ENCODE peak calls at places on chromosomes 16 and 17, in ten cellular contexts. T is A549, L is vagina, C is thyroid gland, B is stomach, J is fibroblast of lung, U is HCT116, E is BE2C, Z is esophagus squamous epithelium, N is PC-9. O is an unnamed sample.

GRCh38 chr17:17130077-17130844 is 75.9 kb downstream of the PLD6 start:
- DNase-seq in N (no peak), Z (no peak), U (no peak), T (no peak), L (no peak), B (no peak), C (no peak), E (no peak), J (no peak), O (no peak)

GRCh38 chr17:64020068-64020766 is at the start of gene ICAM2:
- DNase-seq in T (no peak), L (no peak), B (peak; percentile 68), Z (peak; percentile 38), U (no peak), C (peak; percentile 50), J (no peak), N (no peak), E (no peak), O (no peak)

GRCh38 chr17:7308625-7309433 is 1.4 kb downstream of the EIF5A start:
- DNase-seq in U (peak; percentile 72), C (peak; percentile 81), N (peak; percentile 77), J (peak; percentile 83), E (peak; percentile 61), L (no peak), B (peak; percentile 81), T (peak; percentile 89), Z (no peak), O (peak; percentile 82)

GRCh38 chr17:57456622-57457021 is 200.3 kb downstream of the MSI2 start:
- DNase-seq in Z (no peak), T (no peak), U (no peak), N (no peak), J (peak; percentile 52), L (no peak), C (no peak), E (no peak), B (no peak), O (no peak)

GRCh38 chr16:70267516-70267915 is 15.8 kb upstream of the EXOSC6 start:
- DNase-seq in J (peak; percentile 44), B (peak; percentile 35), N (no peak), Z (no peak), U (peak; percentile 18), C (no peak), L (no peak), T (peak; percentile 67), E (peak; percentile 54), O (no peak)

GRCh38 chr17:17416400-17417360 is 60.1 kb upstream of the MED9 start:
- DNase-seq in E (no peak), J (peak; percentile 68), C (peak; percentile 72), B (peak; percentile 58), N (peak; percentile 39), Z (no peak), U (no peak), T (peak; percentile 81), L (no peak), O (no peak)

GRCh38 chr16:56764835-56765234 is 34.9 kb downstream of the NUP93 start:
- DNase-seq in E (no peak), L (no peak), J (no peak), Z (no peak), U (no peak), C (no peak), N (no peak), B (no peak), T (no peak), O (no peak)

GRCh38 chr17:12927541-12928425 is 90.0 kb downstream of the ELAC2 start:
- DNase-seq in Z (no peak), L (no peak), T (no peak), N (no peak), E (no peak), U (no peak), C (no peak), J (no peak), B (no peak), O (no peak)

DNA sequence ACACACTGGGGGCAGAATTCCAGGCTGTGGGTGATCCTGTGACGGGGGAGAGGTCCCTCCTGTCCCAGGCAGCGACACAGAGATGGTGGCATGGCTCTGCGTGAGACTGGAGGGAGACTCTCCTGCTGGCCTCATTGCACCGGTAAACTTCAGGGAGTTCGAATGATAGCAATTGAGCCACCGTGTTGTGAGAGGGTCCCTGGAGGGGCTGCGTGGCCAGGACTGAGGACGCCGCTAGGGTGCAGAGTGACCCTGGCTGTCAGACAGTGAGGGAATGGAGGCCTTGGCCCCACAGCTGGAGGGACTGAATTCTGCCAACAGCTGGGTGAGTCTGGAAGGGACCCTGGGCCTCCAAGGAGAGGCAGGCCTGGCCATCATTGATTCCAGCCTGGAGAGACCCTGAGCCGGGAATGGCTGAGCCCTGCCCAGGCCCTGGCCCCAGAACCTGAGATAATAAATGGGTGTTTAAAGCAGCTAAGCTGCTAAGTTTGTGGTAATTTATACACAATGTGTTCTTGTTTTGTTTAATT is 32.6 kb downstream of the CCDC57 start:
- DNase-seq in N (no peak), E (no peak), U (no peak), Z (no peak), L (no peak), B (no peak), J (no peak), C (no peak), T (no peak), O (no peak)
- H3K4me1 ChIP-seq in N (no peaks in the 10 kb centered on the region), E (no peaks in the 10 kb centered on the region), U (peaks cover 4% of the 10 kb centered on the region), Z (no peaks in the 10 kb centered on the region), L (no peaks in the 10 kb centered on the region), B (no peaks in the 10 kb centered on the region), J (no peaks in the 10 kb centered on the region), C (peaks cover 38% of the 10 kb centered on the region), T (no peaks in the 10 kb centered on the region), O (no peaks in the 10 kb centered on the region)

GRCh38 chr16:22007159-22007508 is 777 bp upstream of the MOSMO start:
- DNase-seq in N (no peak), B (no peak), J (no peak), C (no peak), U (no peak), Z (no peak), E (no peak), L (no peak), T (no peak), O (no peak)

GRCh38 chr16:22005746-22006145 is 2.2 kb upstream of the MOSMO start:
- DNase-seq in Z (no peak), U (no peak), T (no peak), J (no peak), B (no peak), N (no peak), L (no peak), E (no peak), C (no peak), O (no peak)

GRCh38 chr16:22008215-22009142 is 568 bp downstream of the MOSMO start:
- DNase-seq in U (no peak), E (peak; percentile 53), T (peak; percentile 16), C (peak; percentile 14), N (no peak), B (no peak), J (no peak), L (no peak), Z (no peak), O (no peak)

GRCh38 chr16:22007509-22008214 is at the start of gene MOSMO:
- DNase-seq in U (no peak), T (peak; percentile 46), Z (no peak), C (peak; percentile 72), B (peak; percentile 82), N (peak; percentile 70), L (no peak), E (peak; percentile 74), J (peak; percentile 67), O (no peak)

GRCh38 chr16:22006636-22007035 is 1.3 kb upstream of the MOSMO start:
- DNase-seq in Z (no peak), B (no peak), L (no peak), U (no peak), N (no peak), E (no peak), T (no peak), C (no peak), J (no peak), O (no peak)
- H3K4me1 ChIP-seq in Z (peaks cover 16% of the 10 kb centered on the region), B (peaks cover 33% of the 10 kb centered on the region), L (peaks cover 31% of the 10 kb centered on the region), U (peaks cover 44% of the 10 kb centered on the region), N (peaks cover 33% of the 10 kb centered on the region), E (no peaks in the 10 kb centered on the region), T (peaks cover 13% of the 10 kb centered on the region), C (peaks cover 15% of the 10 kb centered on the region), J (peaks cover 3% of the 10 kb centered on the region), O (peaks cover 21% of the 10 kb centered on the region)

GRCh38 chr17:1494203-1494602 is 1.7 kb upstream of the MYO1C start:
- DNase-seq in U (no peak), J (no peak), L (no peak), C (no peak), E (no peak), Z (no peak), N (no peak), T (no peak), B (no peak), O (no peak)

GRCh38 chr17:1493291-1493980 is 950 bp upstream of the MYO1C start:
- DNase-seq in C (no peak), U (no peak), J (no peak), L (no peak), N (no peak), T (no peak), E (peak; percentile 31), Z (no peak), B (peak; percentile 53), O (no peak)

GRCh38 chr17:1496814-1497325 is 4.4 kb upstream of the MYO1C start:
- DNase-seq in Z (no peak), C (no peak), U (no peak), L (no peak), E (no peak), N (no peak), T (no peak), J (no peak), B (no peak), O (no peak)

GRCh38 chr17:1494736-1495253 is 2.3 kb upstream of the MYO1C start:
- DNase-seq in Z (no peak), J (no peak), B (no peak), N (peak; percentile 33), E (no peak), L (no peak), C (no peak), U (no peak), T (no peak), O (no peak)

DNA sequence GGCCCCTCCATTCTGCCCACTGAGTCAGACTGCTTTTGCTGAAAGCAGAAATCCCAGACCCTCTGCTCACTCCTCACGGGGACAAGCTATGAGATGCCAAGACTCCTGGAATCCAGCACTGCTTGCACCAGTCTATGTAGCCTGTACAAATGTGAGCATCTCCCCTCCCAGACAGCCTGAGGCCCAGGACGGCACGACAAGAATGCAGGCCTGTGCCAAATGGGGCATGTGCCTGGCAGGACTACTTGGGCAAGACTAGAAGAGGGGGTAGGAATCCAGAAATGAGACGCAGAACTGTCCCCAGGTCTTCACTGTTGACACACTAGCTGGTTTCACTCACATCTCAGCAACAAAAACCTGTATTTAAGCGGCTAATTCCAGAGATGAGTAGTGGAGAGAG is 2.8 kb upstream of the MYO1C start:
- DNase-seq in B (no peak), E (no peak), C (peak; percentile 69), L (no peak), Z (no peak), T (no peak), N (peak; percentile 37), J (no peak), U (no peak), O (peak; percentile 25)
- H3K4me1 ChIP-seq in B (peaks cover 53% of the 10 kb centered on the region), E (peaks cover 3% of the 10 kb centered on the region), C (peaks cover 55% of the 10 kb centered on the region), L (peaks cover 48% of the 10 kb centered on the region), Z (peaks cover 38% of the 10 kb centered on the region), T (peaks cover 10% of the 10 kb centered on the region), N (peaks cover 8% of the 10 kb centered on the region), J (peaks cover 2% of the 10 kb centered on the region), U (peaks cover 21% of the 10 kb centered on the region), O (peaks cover 15% of the 10 kb centered on the region)

DNA sequence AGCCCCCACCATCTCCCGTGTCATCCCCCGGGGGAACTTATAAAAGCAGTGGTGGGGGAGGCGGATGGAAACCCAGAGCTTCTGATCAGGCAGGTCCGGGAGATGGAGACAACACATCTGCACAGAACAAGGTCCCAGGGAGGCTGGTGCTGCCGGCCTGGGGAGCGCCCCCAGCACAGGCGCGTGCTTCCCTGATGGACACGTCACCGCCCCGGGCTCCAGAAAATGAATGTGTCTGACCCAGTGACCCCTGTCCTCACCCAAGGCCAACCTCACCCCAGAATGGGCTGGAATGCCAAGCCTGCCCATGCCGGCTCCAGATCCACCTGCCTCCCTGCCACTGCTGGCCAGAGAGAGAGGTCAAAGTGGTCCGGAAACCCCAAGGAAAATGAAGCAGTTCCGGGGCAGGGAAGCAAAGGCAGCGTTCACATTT is 12.5 kb downstream of the SLC7A5 start:
- DNase-seq in N (no peak), L (no peak), E (no peak), U (no peak), T (peak; percentile 71), Z (no peak), B (no peak), C (no peak), J (no peak), O (no peak)
- H3K4me1 ChIP-seq in N (peaks cover 64% of the 10 kb centered on the region), L (peaks cover 62% of the 10 kb centered on the region), E (peaks cover 57% of the 10 kb centered on the region), U (peaks cover 54% of the 10 kb centered on the region), T (peaks cover 91% of the 10 kb centered on the region), Z (peaks cover 90% of the 10 kb centered on the region), B (peaks cover 99% of the 10 kb centered on the region), C (peaks cover 26% of the 10 kb centered on the region), J (peaks cover 16% of the 10 kb centered on the region), O (peaks cover 21% of the 10 kb centered on the region)

O was measured in foreskin keratinocyte.